ENCODE peak calls at places on chromosomes 3 and 15, in ten cellular contexts. B, F, P, J, U, Y, W, H, T and A are unnamed samples.

GRCh38 chr15:35757790-35758189 is 211.8 kb upstream of the DPH6 start:
- DNase-seq in B (no peak), F (no peak), P (no peak), J (no peak), U (no peak), Y (no peak), W (no peak), H (no peak), T (no peak), A (no peak)

GRCh38 chr3:50347187-50347813 is 1.8 kb upstream of the ZMYND10 start:
- DNase-seq in B (no peak), F (no peak), P (peak), J (peak), U (peak), Y (peak), W (peak), H (peak), T (no peak), A (peak)

GRCh38 chr15:62482715-62483429 is 317.8 kb upstream of the C2CD4B start:
- DNase-seq in B (no peak), F (peak), P (peak), J (no peak), U (no peak), Y (no peak), W (peak), H (no peak), T (no peak), A (no peak)

GRCh38 chr15:89486726-89487050 is 9.7 kb downstream of the RHCG start:
- DNase-seq in B (no peak), F (no peak), P (no peak), J (no peak), U (peak), Y (no peak), W (peak), H (peak), T (peak), A (no peak)

GRCh38 chr3:159765025-159765859 is 223.4 kb upstream of the IL12A start:
- DNase-seq in B (no peak), F (no peak), P (peak), J (peak), U (peak), Y (peak), W (no peak), H (peak), T (peak), A (peak)

GRCh38 chr3:190673157-190673556 is 159.3 kb downstream of the IL1RAP start:
- DNase-seq in B (no peak), F (no peak), P (no peak), J (no peak), U (no peak), Y (no peak), W (no peak), H (no peak), T (no peak), A (no peak)

GRCh38 chr15:44193651-44194396 is 1.2 kb downstream of the FRMD5 start:
- DNase-seq in B (no peak), F (no peak), P (no peak), J (no peak), U (no peak), Y (no peak), W (no peak), H (no peak), T (no peak), A (no peak)

GRCh38 chr15:78101423-78102105 is 9.2 kb downstream of the SH2D7 start:
- DNase-seq in B (no peak), F (no peak), P (no peak), J (no peak), U (no peak), Y (peak), W (no peak), H (no peak), T (peak), A (no peak)

GRCh38 chr15:39613861-39614260 is 33.0 kb downstream of the THBS1 start:
- DNase-seq in B (no peak), F (no peak), P (no peak), J (no peak), U (no peak), Y (no peak), W (no peak), H (no peak), T (no peak), A (no peak)

GRCh38 chr15:64742385-64742784 is 33.0 kb downstream of the RBPMS2 start:
- DNase-seq in B (no peak), F (no peak), P (no peak), J (no peak), U (no peak), Y (no peak), W (no peak), H (no peak), T (no peak), A (no peak)

GRCh38 chr15:74374648-74375302 is 7.3 kb upstream of the CYP11A1 start:
- DNase-seq in B (no peak), F (no peak), P (no peak), J (no peak), U (no peak), Y (no peak), W (peak), H (no peak), T (no peak), A (no peak)

GRCh38 chr15:74375303-74375693 is 7.9 kb upstream of the CYP11A1 start:
- DNase-seq in B (peak), F (no peak), P (peak), J (peak), U (peak), Y (peak), W (peak), H (peak), T (peak), A (peak)

GRCh38 chr15:74377831-74378766 is 10.7 kb upstream of the CYP11A1 start:
- DNase-seq in B (no peak), F (no peak), P (no peak), J (no peak), U (no peak), Y (peak), W (no peak), H (no peak), T (peak), A (no peak)

GRCh38 chr15:74376825-74377581 is 9.6 kb upstream of the CYP11A1 start:
- DNase-seq in B (no peak), F (no peak), P (no peak), J (no peak), U (no peak), Y (peak), W (no peak), H (no peak), T (peak), A (no peak)

GRCh38 chr15:74376226-74376625 is 8.8 kb upstream of the CYP11A1 start:
- DNase-seq in B (no peak), F (no peak), P (no peak), J (no peak), U (no peak), Y (peak), W (no peak), H (no peak), T (peak), A (no peak)
- TF ChIP-seq EP300 in B (no peak), F (no peak), P (no peak), J (no peak), U (no peak), Y (no peak), W (no peak), H (no peak), T (no peak), A (no peak)

GRCh38 chr15:57375827-57376694 is at the start of gene CGNL1:
- DNase-seq in B (peak), F (no peak), P (no peak), J (peak), U (peak), Y (peak), W (peak), H (peak), T (no peak), A (peak)
- TF ChIP-seq POLR2A in B (peak), F (no peak), P (peak), J (no peak), U (no peak), Y (no peak), W (no peak), H (no peak), T (peak), A (peak)

DNA sequence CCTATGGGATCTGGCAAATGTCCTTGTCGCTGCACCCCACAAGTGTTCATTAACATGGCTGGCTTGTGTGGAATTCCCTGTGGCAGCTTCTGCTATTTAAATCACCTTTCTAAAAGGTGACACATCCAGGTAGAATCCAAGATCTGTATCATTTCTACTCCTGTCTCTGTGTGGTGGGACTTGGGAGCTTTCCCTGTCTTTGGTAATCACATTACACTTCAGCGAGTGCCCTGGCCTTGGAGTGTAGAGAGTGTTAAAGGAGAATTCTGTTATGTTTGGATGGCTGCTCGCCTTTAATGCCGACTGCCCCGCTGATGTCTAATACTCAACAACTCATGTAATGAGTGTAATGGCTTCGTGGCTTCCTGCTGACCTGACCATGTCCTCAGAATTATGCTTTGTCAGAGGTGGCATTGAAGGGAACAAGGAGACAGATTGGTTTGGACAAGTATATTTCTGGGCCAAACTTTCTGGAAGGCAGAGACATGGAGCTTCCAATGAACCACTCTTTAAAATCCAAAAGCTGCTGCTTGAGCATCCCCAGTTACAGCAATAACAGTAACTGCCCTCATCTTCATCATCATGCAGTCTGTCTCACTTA is 66.3 kb upstream of the LRTM1 start:
- DNase-seq in B (no peak), F (no peak), P (no peak), J (no peak), U (no peak), Y (no peak), W (no peak), H (no peak), T (no peak), A (no peak)
- H3K27ac ChIP-seq in B (no peak), F (no peak), P (no peak), J (no peak), U (no peak), Y (no peak), W (no peak), H (no peak), T (no peak), A (no peak)

GRCh38 chr15:101724675-101725005 is 367 bp upstream of the TARS3 start:
- DNase-seq in B (no peak), F (no peak), P (no peak), J (no peak), U (no peak), Y (no peak), W (no peak), H (no peak), T (no peak), A (no peak)

GRCh38 chr15:101723874-101724674 is at the start of gene TARS3:
- DNase-seq in B (peak), F (peak), P (peak), J (peak), U (peak), Y (peak), W (peak), H (peak), T (peak), A (peak)

GRCh38 chr15:101723161-101723873 is 956 bp downstream of the TARS3 start:
- DNase-seq in B (no peak), F (peak), P (no peak), J (no peak), U (no peak), Y (no peak), W (no peak), H (peak), T (no peak), A (no peak)

DNA sequence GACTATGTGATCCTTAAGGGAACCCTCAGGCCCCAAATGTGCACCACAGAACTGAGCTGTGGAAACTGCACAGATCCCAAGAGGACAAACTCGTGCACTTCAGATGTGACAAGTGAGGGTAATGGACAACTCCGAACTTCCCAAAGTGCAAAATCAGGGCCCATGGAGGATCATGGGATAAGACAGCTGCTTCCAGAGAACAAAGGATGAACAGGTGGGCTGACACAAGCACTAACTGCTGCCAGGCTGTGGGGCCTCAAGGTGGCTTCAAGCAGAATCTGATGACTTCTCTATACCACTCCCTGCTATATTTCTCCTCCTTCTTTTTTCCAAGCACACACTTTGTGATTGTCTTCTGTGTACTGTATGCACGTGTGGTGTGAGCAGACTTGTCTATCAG is 5.4 kb downstream of the TARS3 start:
- DNase-seq in B (no peak), F (no peak), P (no peak), J (no peak), U (no peak), Y (no peak), W (no peak), H (no peak), T (no peak), A (no peak)
- TF ChIP-seq EP300 in B (no peak), F (no peak), P (no peak), J (no peak), U (no peak), Y (no peak), W (no peak), H (no peak), T (no peak), A (no peak)

GRCh38 chr3:73094951-73095350 is 33.5 kb downstream of the EBLN2 start:
- DNase-seq in B (no peak), F (no peak), P (no peak), J (no peak), U (no peak), Y (no peak), W (no peak), H (no peak), T (no peak), A (no peak)
- TF ChIP-seq POLR2A in B (no peak), F (no peak), P (no peak), J (no peak), U (no peak), Y (no peak), W (no peak), H (no peak), T (no peak), A (no peak)

GRCh38 chr3:72299823-72300222 is 514.9 kb upstream of the PROK2 start:
- DNase-seq in B (no peak), F (no peak), P (no peak), J (no peak), U (no peak), Y (no peak), W (no peak), H (no peak), T (no peak), A (no peak)
- H3K27ac ChIP-seq in B (no peak), F (no peak), P (no peak), J (no peak), U (no peak), Y (no peak), W (no peak), H (no peak), T (no peak), A (no peak)